ENCODE peak calls at places on chromosomes 7 and 10, in ten cellular contexts. D is breast epithelium, F is lower leg skin, G is choroid plexus epithelial cell, Q is endodermal cell, U is foreskin fibroblast, H is prostate gland, I is GM12865, P is A549, A is glutamatergic neuron. O is an unnamed sample.

GRCh38 chr10:43383204-43383971 is 12.0 kb downstream of the FXYD4 start:
- DNase-seq in U (peak), G (no peak), H (no peak), Q (no peak), A (no peak), F (no peak), D (peak), P (no peak), I (no peak), O (no peak)

GRCh38 chr7:155589001-155589980 is 42.9 kb upstream of the CNPY1 start:
- DNase-seq in H (no peak), Q (peak), D (no peak), P (no peak), G (no peak), A (no peak), I (no peak), F (no peak), U (no peak), O (no peak)

GRCh38 chr10:70803768-70804423 is 11.9 kb upstream of the SGPL1 start:
- DNase-seq in A (no peak), H (peak), I (no peak), F (peak), G (no peak), D (no peak), Q (no peak), P (no peak), U (no peak), O (no peak)

GRCh38 chr7:108226723-108227359 is 96.7 kb upstream of the LAMB4 start:
- DNase-seq in H (no peak), Q (no peak), F (no peak), A (no peak), D (no peak), U (no peak), G (no peak), P (no peak), I (no peak), O (no peak)

GRCh38 chr7:121305109-121305508 is 23.7 kb upstream of the WNT16 start:
- DNase-seq in A (no peak), Q (no peak), F (no peak), G (peak), P (no peak), H (no peak), U (peak), D (no peak), I (no peak), O (peak)

GRCh38 chr7:105808703-105809590 is 67.5 kb downstream of the ATXN7L1 start:
- DNase-seq in U (peak), Q (no peak), H (no peak), I (peak), P (peak), G (peak), A (no peak), D (no peak), F (no peak), O (peak)

GRCh38 chr10:124903119-124903518 is 38.8 kb upstream of the ZRANB1 start:
- DNase-seq in I (no peak), A (peak), F (no peak), U (no peak), P (no peak), H (no peak), G (no peak), D (no peak), Q (peak), O (no peak)

GRCh38 chr7:25929448-25929847 is 222.6 kb upstream of the NFE2L3 start:
- DNase-seq in D (no peak), A (no peak), F (no peak), G (no peak), U (no peak), P (no peak), Q (no peak), I (no peak), H (no peak), O (no peak)

GRCh38 chr10:59134302-59134701 is 42.1 kb upstream of the PHYHIPL start:
- DNase-seq in G (no peak), Q (no peak), D (no peak), A (no peak), I (no peak), H (no peak), P (no peak), U (no peak), F (no peak), O (no peak)

GRCh38 chr10:126133906-126134703 is 237.7 kb downstream of the FANK1 start:
- DNase-seq in D (no peak), I (no peak), F (no peak), A (no peak), U (peak), H (no peak), G (peak), P (peak), Q (no peak), O (peak)

GRCh38 chr7:91142743-91143142 is 121.5 kb upstream of the FZD1 start:
- DNase-seq in Q (no peak), P (no peak), F (no peak), I (no peak), G (no peak), H (no peak), A (no peak), D (no peak), U (no peak), O (no peak)

GRCh38 chr10:24822557-24822956 is 98.9 kb upstream of the ARHGAP21 start:
- DNase-seq in P (no peak), Q (no peak), I (peak), D (no peak), F (no peak), A (no peak), U (peak), H (no peak), G (peak), O (peak)

GRCh38 chr7:106092204-106092603 is 19.9 kb downstream of the SYPL1 start:
- DNase-seq in G (no peak), Q (no peak), D (no peak), P (no peak), I (no peak), U (no peak), A (no peak), H (no peak), F (no peak), O (no peak)

GRCh38 chr7:130874071-130874915 is 140.3 kb upstream of the KLF14 start:
- DNase-seq in G (no peak), I (no peak), H (no peak), P (no peak), D (no peak), F (no peak), U (peak), A (no peak), Q (no peak), O (peak)

GRCh38 chr7:34091330-34091917 is 186.1 kb downstream of the BMPER start:
- DNase-seq in I (peak), U (peak), F (no peak), H (no peak), D (no peak), G (peak), Q (peak), A (peak), P (peak), O (peak)

GRCh38 chr10:104580774-104581675 is 60.1 kb upstream of the SORCS3 start:
- DNase-seq in G (peak), U (peak), I (peak), P (peak), F (peak), D (peak), Q (peak), H (peak), A (peak), O (peak)

GRCh38 chr10:33612551-33612950 is 278.1 kb upstream of the NRP1 start:
- DNase-seq in G (peak), A (no peak), Q (no peak), U (peak), H (no peak), I (peak), F (peak), D (no peak), P (no peak), O (peak)

GRCh38 chr10:132396495-132397035 is 435 bp upstream of the PWWP2B start:
- DNase-seq in H (peak), F (no peak), D (no peak), Q (peak), G (peak), I (peak), U (peak), A (peak), P (peak), O (peak)

GRCh38 chr7:5393328-5393727 is 30.3 kb downstream of the TNRC18 start:
- DNase-seq in D (no peak), H (no peak), F (no peak), Q (no peak), A (no peak), G (no peak), P (no peak), U (no peak), I (no peak), O (no peak)

GRCh38 chr10:122113161-122113944 is 124.4 kb downstream of the TACC2 start:
- DNase-seq in G (peak), H (peak), A (peak), U (peak), F (peak), I (peak), P (peak), D (peak), Q (peak), O (peak)

GRCh38 chr10:132526676-132527075 is 10.9 kb upstream of the INPP5A start:
- DNase-seq in G (peak), H (no peak), I (no peak), P (no peak), U (peak), D (peak), Q (no peak), A (no peak), F (no peak), O (peak)

GRCh38 chr7:47755248-47755647 is 173.3 kb upstream of the TNS3 start:
- DNase-seq in A (no peak), D (no peak), G (no peak), H (no peak), P (no peak), I (no peak), U (no peak), Q (no peak), F (no peak), O (no peak)

GRCh38 chr10:77328272-77328816 is 309.3 kb downstream of the KCNMA1 start:
- DNase-seq in Q (peak), A (no peak), P (peak), D (no peak), I (peak), U (peak), F (no peak), G (peak), H (no peak), O (peak)

GRCh38 chr7:80240265-80241025 is 105.8 kb downstream of the GNAI1 start:
- DNase-seq in F (no peak), A (no peak), Q (no peak), H (no peak), G (no peak), P (no peak), I (no peak), U (no peak), D (no peak), O (peak)

DNA sequence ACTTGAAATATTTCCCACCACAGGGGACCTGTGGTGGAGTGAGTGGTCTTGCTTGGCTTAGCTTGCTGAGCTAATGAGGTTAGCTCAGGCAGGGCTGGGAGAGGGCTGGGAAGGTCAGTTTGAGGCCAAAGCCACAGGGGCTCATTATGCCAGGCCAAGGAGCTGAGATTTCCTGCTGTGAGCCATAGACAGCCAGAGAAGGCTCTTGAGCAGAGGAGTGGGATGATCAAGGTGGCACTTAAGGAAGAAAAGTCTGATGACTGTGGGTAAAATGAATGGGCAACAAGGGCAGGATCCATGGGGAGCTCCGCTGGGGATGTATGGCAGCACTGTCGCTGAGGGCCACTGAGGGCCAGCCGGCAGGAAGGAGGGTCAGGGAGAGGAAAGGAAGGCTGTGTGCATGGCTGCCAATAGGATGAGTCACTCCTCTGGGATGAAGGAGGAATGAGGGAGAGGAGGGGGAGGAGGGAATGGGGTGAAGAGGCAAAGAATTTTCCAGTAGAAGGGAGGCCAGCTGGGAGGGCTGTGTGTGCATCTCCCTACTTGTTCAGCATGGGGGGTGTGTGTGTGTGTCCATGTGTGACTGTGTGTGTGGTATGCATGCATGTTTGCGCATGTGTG is 18.7 kb upstream of the ZNF488 start:
- DNase-seq in A (no peak), U (peak), G (peak), F (peak), P (peak), H (no peak), Q (peak), D (no peak), I (no peak), O (peak)
- TF ChIP-seq CTCF in A (no peak), U (no peak), G (no peak), F (no peak), P (no peak), H (no peak), Q (no peak), D (no peak), I (no peak), O (no peak)

GRCh38 chr7:100825760-100826545 is 1.4 kb downstream of the EPHB4 start:
- DNase-seq in D (no peak), Q (peak), A (no peak), I (no peak), G (peak), F (no peak), P (peak), H (no peak), U (peak), O (peak)
- TF ChIP-seq CTCF in D (no peak), Q (peak), A (no peak), I (no peak), G (peak), F (no peak), P (peak), H (no peak), U (peak), O (peak)

GRCh38 chr10:78408671-78409472 is 375.2 kb downstream of the RPS24 start:
- DNase-seq in F (no peak), G (no peak), P (no peak), I (no peak), A (no peak), Q (peak), H (peak), U (no peak), D (peak), O (peak)
- TF ChIP-seq CTCF in F (no peak), G (no peak), P (no peak), I (no peak), A (no peak), Q (peak), H (no peak), U (no peak), D (no peak), O (no peak)

DNA sequence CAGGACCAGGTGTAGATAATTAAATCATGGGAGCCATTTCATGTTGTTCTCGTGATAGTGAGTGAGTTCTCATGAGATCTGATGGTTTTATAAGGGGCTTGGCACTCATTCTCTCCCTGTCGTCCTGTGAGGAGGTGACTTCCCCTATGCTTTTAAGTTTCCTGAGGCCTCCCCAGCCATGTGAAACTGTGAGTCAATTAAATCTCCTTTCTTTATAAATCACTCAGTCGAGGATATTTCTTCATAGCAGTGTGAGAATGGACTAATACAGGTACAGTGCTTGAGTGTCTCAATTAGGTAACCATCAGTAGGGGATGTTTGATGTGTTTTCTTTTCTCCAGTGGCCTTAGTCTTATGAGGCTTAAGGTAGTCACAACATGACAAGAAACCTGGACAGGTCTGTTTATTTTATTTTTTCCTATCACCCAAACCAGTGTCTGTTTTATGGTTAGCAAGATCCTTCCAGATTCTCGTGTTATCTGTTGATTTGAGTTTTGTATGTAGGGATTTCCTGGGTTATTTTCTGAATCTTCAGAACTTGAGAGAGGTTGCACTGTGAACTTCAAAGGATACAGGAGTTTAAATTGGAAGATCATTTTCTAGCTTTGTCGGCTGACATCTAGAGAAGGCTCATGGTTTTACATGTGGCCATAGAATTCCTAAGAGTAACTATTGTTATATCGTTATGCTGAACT is 32.1 kb downstream of the UMAD1 start:
- DNase-seq in F (no peak), H (no peak), Q (no peak), A (no peak), D (no peak), P (no peak), U (no peak), I (no peak), G (no peak), O (no peak)
- TF ChIP-seq CTCF in F (no peak), H (no peak), Q (no peak), A (no peak), D (no peak), P (no peak), U (no peak), I (no peak), G (no peak), O (no peak)

DNA sequence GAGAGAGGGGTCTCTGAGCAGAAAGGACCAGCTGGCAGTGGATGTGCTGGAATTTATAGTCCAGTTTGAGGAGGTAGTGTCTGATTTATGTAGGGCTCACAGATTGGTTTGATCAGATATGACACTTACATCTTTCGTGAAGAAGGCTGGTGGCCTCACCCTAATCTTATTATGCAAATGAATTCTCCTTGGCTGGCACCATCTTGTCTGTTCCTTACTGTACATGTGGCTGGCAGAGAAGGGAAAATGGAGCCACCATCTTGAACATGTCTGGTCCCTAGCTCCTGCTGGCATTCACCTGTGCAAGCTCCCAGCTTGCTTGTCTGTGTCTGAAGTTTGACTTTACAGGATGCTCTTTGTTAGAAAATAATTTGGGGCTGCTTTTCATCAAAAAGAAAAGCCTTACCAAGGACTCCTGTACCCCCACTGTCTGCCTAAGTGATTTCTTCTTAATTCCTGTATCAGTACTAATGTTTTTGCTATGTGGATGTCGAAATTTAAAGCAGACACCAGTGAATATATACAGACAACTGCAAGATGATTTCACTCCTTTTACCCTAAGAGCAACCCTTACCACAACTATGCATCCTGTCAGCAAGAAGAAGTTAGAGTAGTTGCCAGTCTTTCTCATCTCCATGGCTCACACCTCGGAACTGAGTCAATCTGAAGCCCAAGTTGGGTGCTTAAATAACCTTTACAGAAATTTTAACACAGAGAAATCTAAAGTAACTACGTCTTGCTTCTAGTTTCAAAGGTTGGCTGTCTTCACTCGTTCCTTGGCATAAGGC is 322.0 kb upstream of the SEMA3D start:
- DNase-seq in A (no peak), H (no peak), I (no peak), P (no peak), U (peak), D (no peak), Q (no peak), F (no peak), G (peak), O (peak)
- TF ChIP-seq CTCF in A (no peak), H (no peak), I (no peak), P (no peak), U (no peak), D (no peak), Q (no peak), F (no peak), G (no peak), O (no peak)

DNA sequence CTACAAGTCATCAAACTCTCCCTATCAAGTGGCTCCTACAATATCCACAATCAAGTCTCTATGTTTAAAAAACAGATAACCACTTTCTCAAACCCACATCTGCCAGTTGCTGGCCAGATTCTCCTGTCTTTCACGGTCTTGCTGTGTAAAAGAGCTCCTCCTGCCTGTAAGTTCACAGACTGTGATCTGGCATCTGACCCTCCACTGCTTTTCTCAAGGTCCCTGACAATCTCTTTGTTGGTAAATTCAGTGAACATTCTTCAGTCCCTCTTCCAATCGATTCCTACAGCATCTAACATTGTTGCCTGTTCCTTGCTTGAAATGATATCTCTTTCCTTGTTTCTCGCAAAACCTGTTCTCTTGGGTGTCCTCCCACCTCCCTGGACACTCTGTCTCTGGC is 18.5 kb upstream of the LMOD2 start:
- DNase-seq in D (no peak), H (no peak), Q (peak), A (no peak), G (peak), P (no peak), U (peak), I (no peak), F (no peak), O (no peak)
- TF ChIP-seq CTCF in D (no peak), H (no peak), Q (peak), A (no peak), G (peak), P (no peak), U (no peak), I (no peak), F (no peak), O (peak)

GRCh38 chr7:158494162-158494586 is 93.4 kb downstream of the PTPRN2 start:
- DNase-seq in G (no peak), P (peak), F (no peak), I (no peak), H (no peak), U (no peak), A (no peak), Q (no peak), D (no peak), O (no peak)
- TF ChIP-seq CTCF in G (no peak), P (peak), F (no peak), I (peak), H (no peak), U (no peak), A (no peak), Q (peak), D (no peak), O (no peak)